ENCODE peak calls at places on chromosomes 1 and 21, in four cellular contexts. L is astrocyte, E is Peyer's patch, V is left lung. P is an unnamed sample.

GRCh38 chr21:42671778-42672593 is 18.6 kb downstream of the PDE9A start:
- DNase-seq in L (peak), E (no peak), V (no peak), P (no peak)

GRCh38 chr1:159900086-159900680 is at the start of gene CFAP45:
- DNase-seq in L (peak), E (peak), V (peak), P (no peak)

GRCh38 chr1:204127597-204128242 is 24.1 kb downstream of the ETNK2 start:
- DNase-seq in L (peak), E (no peak), V (no peak), P (peak)

GRCh38 chr1:109341944-109342925 is 35.4 kb upstream of the MYBPHL start:
- DNase-seq in L (no peak), E (no peak), V (no peak), P (no peak)

GRCh38 chr1:109877320-109877771 is 33.3 kb upstream of the CSF1 start:
- DNase-seq in L (peak), E (no peak), V (peak), P (peak)

GRCh38 chr1:175548774-175549173 is 194.6 kb downstream of the TNR start:
- DNase-seq in L (peak), E (no peak), V (no peak), P (no peak)

GRCh38 chr1:41754540-41754939 is 164.2 kb downstream of the HIVEP3 start:
- DNase-seq in L (no peak), E (no peak), V (no peak), P (peak)

GRCh38 chr21:45640888-45641479 is 2.5 kb upstream of the PCBP3 start:
- DNase-seq in L (no peak), E (peak), V (no peak), P (no peak)

GRCh38 chr1:207414606-207415108 is 39.5 kb upstream of the CR2 start:
- DNase-seq in L (no peak), E (no peak), V (no peak), P (no peak)

GRCh38 chr1:184530226-184530625 is 143.4 kb downstream of the C1orf21 start:
- DNase-seq in L (no peak), E (no peak), V (no peak), P (no peak)

GRCh38 chr1:101309334-101310221 is 72.8 kb downstream of the S1PR1 start:
- DNase-seq in L (peak), E (peak), V (peak), P (peak)

GRCh38 chr1:233289676-233290075 is 5.8 kb downstream of the PCNX2 start:
- DNase-seq in L (no peak), E (no peak), V (no peak), P (no peak)
- H3K4me3 ChIP-seq in L (no peak), E (no peak), V (no peak), P (no peak)

GRCh38 chr1:202411421-202411820 is 62.9 kb downstream of the PPP1R12B start:
- DNase-seq in L (no peak), E (no peak), V (no peak), P (no peak)
- H3K27ac ChIP-seq in L (peak), E (no peak), V (no peak), P (peak)

GRCh38 chr1:88985692-88986091 is 6.7 kb downstream of the KYAT3 start:
- DNase-seq in L (no peak), E (no peak), V (no peak), P (no peak)

GRCh38 chr1:88985033-88985432 is 7.4 kb downstream of the KYAT3 start:
- DNase-seq in L (peak), E (no peak), V (no peak), P (no peak)

GRCh38 chr1:88984553-88984945 is 7.9 kb downstream of the KYAT3 start:
- DNase-seq in L (no peak), E (no peak), V (no peak), P (no peak)

DNA sequence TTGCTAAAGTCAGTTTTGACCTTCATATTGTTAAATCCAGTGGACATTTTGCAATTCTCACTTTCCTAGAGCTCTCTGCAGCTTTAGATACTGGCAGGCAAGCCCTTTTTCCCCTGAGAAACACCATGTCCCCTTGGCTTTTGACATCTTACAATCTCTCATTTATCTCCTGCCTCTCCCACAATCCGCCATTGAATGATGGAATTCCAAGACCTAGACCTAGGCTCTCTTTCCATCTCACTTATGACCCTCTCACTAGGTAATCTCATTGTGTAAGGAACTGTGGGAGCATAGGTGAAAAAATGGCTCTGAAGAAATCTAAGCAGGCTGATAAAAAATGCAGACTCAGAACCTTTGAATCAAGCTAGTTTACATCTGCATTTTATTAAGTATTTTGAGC is 2.0 kb downstream of the KYAT3 start:
- DNase-seq in L (no peak), E (no peak), V (no peak), P (no peak)
- H3K4me3 ChIP-seq in L (no peak), E (no peak), V (no peak), P (no peak)

GRCh38 chr1:9717193-9718005 is 65.9 kb downstream of the PIK3CD start:
- DNase-seq in L (no peak), E (no peak), V (peak), P (no peak)

GRCh38 chr1:9714257-9714718 is 62.8 kb downstream of the PIK3CD start:
- DNase-seq in L (no peak), E (no peak), V (no peak), P (no peak)

GRCh38 chr1:9718006-9718680 is 66.6 kb downstream of the PIK3CD start:
- DNase-seq in L (no peak), E (no peak), V (no peak), P (no peak)

GRCh38 chr1:9715536-9716226 is 64.2 kb downstream of the PIK3CD start:
- DNase-seq in L (no peak), E (no peak), V (no peak), P (no peak)

DNA sequence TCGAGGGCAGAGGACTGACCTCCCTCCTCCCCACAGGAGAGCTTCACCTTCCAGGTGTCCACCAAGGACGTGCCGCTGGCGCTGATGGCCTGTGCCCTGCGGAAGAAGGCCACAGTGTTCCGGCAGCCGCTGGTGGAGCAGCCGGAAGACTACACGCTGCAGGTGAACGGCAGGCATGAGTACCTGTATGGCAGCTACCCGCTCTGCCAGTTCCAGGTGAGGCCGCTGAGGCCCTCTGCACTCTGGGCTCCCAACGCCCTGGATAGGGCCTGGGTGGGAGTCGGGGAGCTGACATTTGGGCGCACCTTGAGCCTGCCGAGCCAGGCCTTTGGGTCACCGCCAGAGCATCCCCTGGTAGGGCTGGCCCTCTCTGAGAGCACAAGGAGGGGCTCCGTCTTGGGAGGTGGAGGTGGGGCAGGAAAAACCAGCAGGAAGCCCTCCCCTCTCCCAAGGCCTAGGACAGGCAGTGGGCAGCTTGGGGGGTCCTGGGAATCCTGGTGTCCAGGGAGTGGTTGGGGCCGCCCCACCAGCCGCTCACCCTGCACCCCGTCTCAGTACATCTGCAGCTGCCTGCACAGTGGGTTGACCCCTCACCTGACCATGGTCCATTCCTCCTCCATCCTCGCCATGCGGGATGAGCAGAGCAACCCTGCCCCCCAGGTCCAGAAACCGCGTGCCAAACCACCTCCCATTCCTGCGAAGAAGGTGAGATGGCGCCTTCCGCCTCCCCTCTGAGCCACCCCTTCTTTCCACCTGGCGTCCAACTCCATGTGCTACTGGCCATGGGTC is 65.1 kb downstream of the PIK3CD start:
- DNase-seq in L (no peak), E (no peak), V (no peak), P (no peak)
- H3K27ac ChIP-seq in L (no peak), E (peak), V (peak), P (no peak)

DNA sequence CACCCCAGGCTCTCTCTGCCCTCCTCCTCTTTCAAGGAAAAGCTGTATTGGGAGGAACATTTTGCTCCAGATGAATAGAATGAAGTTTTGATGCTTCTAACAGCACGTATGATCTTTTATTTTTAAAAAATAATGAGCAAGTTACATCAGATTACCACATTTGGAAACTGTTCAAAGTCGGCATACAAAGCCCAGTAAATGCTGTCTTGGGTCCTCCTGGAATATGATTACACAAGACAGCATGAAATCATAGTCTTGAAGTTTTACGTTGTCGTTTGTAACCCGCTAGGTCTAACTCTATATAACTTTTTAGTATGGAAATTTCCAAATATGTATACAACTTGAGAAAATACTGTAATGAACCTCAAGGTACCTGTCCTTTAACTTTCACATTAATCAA is 385.6 kb downstream of the HLX start:
- DNase-seq in L (no peak), E (no peak), V (no peak), P (no peak)
- H3K4me3 ChIP-seq in L (no peak), E (no peak), V (no peak), P (no peak)

DNA sequence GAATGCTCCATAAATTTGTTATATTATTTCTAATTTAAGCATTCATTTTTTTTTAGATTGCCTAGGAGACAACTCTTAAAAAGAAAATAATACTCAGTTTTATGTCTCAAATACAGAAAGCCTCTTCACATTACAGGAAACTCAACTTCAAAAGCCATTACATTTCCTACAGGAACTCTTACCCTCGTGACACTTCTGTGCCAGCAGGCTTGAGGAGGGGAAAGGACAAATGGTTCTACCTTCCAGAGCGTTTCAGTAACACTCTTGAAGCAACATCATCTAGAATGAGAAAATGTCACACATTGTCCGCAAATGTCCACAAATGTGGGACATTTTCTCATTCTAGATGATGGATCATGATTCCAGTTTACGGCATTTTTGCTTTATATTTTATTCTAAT is 51.7 kb downstream of the PTPN14 start:
- DNase-seq in L (no peak), E (no peak), V (no peak), P (no peak)
- H3K27ac ChIP-seq in L (no peak), E (no peak), V (no peak), P (no peak)

P was measured in dorsolateral prefrontal cortex.